ENCODE peak calls at places on chromosomes 3 and 15, in seven cellular contexts. X, D, B, M, V, I and H are unnamed samples.

GRCh38 chr3:128327606-128328031 is 139.1 kb downstream of the DNAJB8 start:
- DNase-seq in X (no peak), D (no peak), B (no peak), M (no peak), V (no peak), I (no peak), H (peak; percentile 7)

GRCh38 chr3:117619805-117620204 is 910.2 kb downstream of the TUSC7 start:
- DNase-seq in X (no peak), D (no peak), B (no peak), M (no peak), V (no peak), I (no peak), H (no peak)

GRCh38 chr3:128328546-128329458 is 137.9 kb downstream of the DNAJB8 start:
- DNase-seq in X (no peak), D (no peak), B (no peak), M (no peak), V (no peak), I (no peak), H (no peak)

GRCh38 chr3:134460965-134461364 is 24.8 kb downstream of the ANAPC13 start:
- DNase-seq in X (no peak), D (no peak), B (no peak), M (no peak), V (peak; percentile 98), I (no peak), H (no peak)

GRCh38 chr3:61627768-61628185 is 66.4 kb downstream of the PTPRG start:
- DNase-seq in X (peak; percentile 14), D (no peak), B (no peak), M (peak; percentile 29), V (peak; percentile 93), I (no peak), H (peak; percentile 80)

GRCh38 chr3:51940648-51941421 is 869 bp downstream of the RRP9 start:
- DNase-seq in X (no peak), D (no peak), B (no peak), M (no peak), V (no peak), I (peak; percentile 22), H (no peak)

GRCh38 chr3:194711913-194712312 is 26.2 kb downstream of the FAM43A start:
- DNase-seq in X (peak; percentile 9), D (no peak), B (peak; percentile 43), M (peak; percentile 70), V (peak; percentile 91), I (peak; percentile 28), H (no peak)

GRCh38 chr3:197151562-197151961 is 121.9 kb upstream of the MELTF start:
- DNase-seq in X (peak; percentile 37), D (peak; percentile 47), B (no peak), M (peak; percentile 49), V (peak; percentile 78), I (peak; percentile 70), H (peak; percentile 73)

GRCh38 chr3:57559526-57559925 is 3.5 kb downstream of the PDE12 start:
- DNase-seq in X (no peak), D (no peak), B (no peak), M (no peak), V (peak; percentile 52), I (no peak), H (no peak)

GRCh38 chr3:119292666-119293065 is 1.5 kb upstream of the ARHGAP31 start:
- DNase-seq in X (no peak), D (no peak), B (no peak), M (no peak), V (no peak), I (no peak), H (no peak)

GRCh38 chr15:52653451-52653964 is 25.7 kb downstream of the ATOSA start:
- DNase-seq in X (no peak), D (no peak), B (no peak), M (no peak), V (peak; percentile 85), I (no peak), H (no peak)

GRCh38 chr3:29514170-29514569 is 233.3 kb downstream of the RBMS3 start:
- DNase-seq in X (no peak), D (no peak), B (no peak), M (no peak), V (no peak), I (no peak), H (no peak)

GRCh38 chr3:119643094-119643493 is 17.3 kb downstream of the POPDC2 start:
- DNase-seq in X (no peak), D (no peak), B (no peak), M (no peak), V (peak; percentile 71), I (no peak), H (no peak)

GRCh38 chr3:146067048-146067447 is 93.9 kb downstream of the PLOD2 start:
- DNase-seq in X (no peak), D (no peak), B (no peak), M (no peak), V (peak; percentile 90), I (no peak), H (no peak)

GRCh38 chr15:93321881-93322282 is 232.9 kb upstream of the RGMA start:
- DNase-seq in X (peak; percentile 31), D (no peak), B (no peak), M (no peak), V (no peak), I (peak; percentile 55), H (no peak)

GRCh38 chr3:119403201-119403600 is 60.2 kb downstream of the TMEM39A start:
- DNase-seq in X (no peak), D (no peak), B (no peak), M (no peak), V (peak; percentile 46), I (no peak), H (no peak)

GRCh38 chr15:32732574-32733157 is 14.9 kb downstream of the GREM1 start:
- DNase-seq in X (no peak), D (no peak), B (no peak), M (no peak), V (no peak), I (no peak), H (no peak)

GRCh38 chr15:52464478-52464877 is 64.2 kb downstream of the MYO5A start:
- DNase-seq in X (no peak), D (no peak), B (no peak), M (no peak), V (no peak), I (no peak), H (no peak)

GRCh38 chr3:140903196-140903595 is 38.4 kb upstream of the SLC25A36 start:
- DNase-seq in X (no peak), D (no peak), B (no peak), M (no peak), V (peak; percentile 24), I (no peak), H (no peak)

GRCh38 chr3:30632065-30632464 is 25.7 kb downstream of the TGFBR2 start:
- DNase-seq in X (no peak), D (no peak), B (no peak), M (no peak), V (no peak), I (no peak), H (no peak)

DNA sequence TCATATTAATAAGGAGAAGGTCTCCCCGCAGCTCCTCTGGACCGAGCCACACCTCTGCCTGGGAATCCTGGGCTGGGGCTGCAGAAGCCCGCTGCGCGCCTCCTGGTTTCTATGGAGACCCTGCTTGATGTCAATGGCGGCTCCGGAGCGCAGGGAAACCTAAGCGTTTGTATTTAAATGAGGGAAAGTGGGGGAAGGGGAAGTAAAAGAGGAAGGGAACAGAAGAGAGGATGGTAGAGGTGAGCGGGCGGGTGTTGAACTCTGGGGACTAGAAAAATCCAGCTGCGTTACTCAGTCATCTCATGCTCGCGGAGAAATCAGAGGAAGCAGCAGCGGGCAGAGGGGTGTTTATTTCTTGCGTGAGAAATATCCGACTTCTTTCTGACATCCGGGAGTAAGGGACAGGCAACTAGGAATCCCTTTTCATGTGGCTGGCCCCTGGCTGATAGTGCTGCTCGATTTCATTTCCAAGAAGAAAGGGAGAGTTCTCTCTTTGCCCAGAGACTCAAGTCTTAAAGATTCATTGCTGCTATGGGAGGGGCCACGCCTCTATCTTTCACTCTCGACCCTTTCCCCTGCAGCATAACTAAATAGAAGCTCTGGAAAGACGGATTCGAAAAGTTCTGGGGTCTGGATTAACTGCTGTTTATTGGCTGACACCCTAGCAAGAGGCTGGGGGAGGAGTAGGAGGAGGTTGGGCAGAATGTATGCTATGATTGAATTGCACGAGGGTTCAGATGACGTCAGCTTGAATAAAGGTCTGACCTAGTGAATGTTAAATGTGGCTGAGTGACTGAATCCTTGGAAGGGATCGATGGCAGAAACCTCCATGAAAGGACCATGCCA is 110.5 kb upstream of the GAP43 start:
- DNase-seq in X (peak; percentile 58), D (no peak), B (no peak), M (no peak), V (peak; percentile 38), I (peak; percentile 29), H (peak; percentile 33)
- TF ChIP-seq POLR2A in X (no peak), D (no peak), B (no peak), M (no peak), V (no peak), I (no peak), H (no peak)

DNA sequence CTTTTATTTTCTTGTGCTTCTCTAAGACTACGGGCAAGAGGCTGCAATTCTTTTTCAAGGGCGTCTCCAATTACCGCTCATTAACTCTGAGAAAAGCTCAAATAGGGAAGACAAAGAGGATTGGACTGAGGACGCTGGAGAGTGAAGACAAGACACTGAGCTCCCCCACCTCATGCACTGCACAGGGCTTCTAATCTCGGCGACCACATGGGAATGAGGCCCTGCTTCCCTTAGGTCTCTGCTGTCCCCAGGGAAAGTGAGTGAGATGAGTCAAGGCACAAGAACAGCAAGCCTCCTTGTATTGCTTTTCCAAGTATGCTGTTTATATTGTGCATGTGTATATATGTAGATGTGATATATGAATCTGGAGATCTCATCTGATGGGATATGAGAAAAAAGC is 392.2 kb upstream of the CFAP20DC start:
- DNase-seq in X (no peak), D (no peak), B (no peak), M (no peak), V (no peak), I (no peak), H (no peak)
- H3K27me3 ChIP-seq in X (no peaks in the 10 kb centered on the region), D (no peaks in the 10 kb centered on the region), B (peaks cover 62% of the 10 kb centered on the region), M (no peaks in the 10 kb centered on the region), V (peaks cover 1% of the 10 kb centered on the region), I (no peaks in the 10 kb centered on the region), H (no peaks in the 10 kb centered on the region)

GRCh38 chr15:39581501-39582285 is 814 bp downstream of the THBS1 start:
- DNase-seq in X (peak; percentile 78), D (peak; percentile 68), B (no peak), M (no peak), V (peak; percentile 65), I (peak; percentile 73), H (no peak)

GRCh38 chr15:39580630-39581500 is at the start of gene THBS1:
- DNase-seq in X (peak; percentile 76), D (peak; percentile 97), B (no peak), M (peak; percentile 73), V (peak; percentile 95), I (peak; percentile 76), H (peak; percentile 81)

GRCh38 chr15:39579487-39580116 is 1.3 kb upstream of the THBS1 start:
- DNase-seq in X (peak; percentile 50), D (peak; percentile 67), B (peak; percentile 67), M (peak; percentile 62), V (peak; percentile 98), I (peak; percentile 74), H (peak; percentile 75)

GRCh38 chr15:39580117-39580629 is 706 bp upstream of the THBS1 start:
- DNase-seq in X (peak; percentile 95), D (peak; percentile 96), B (peak; percentile 63), M (peak; percentile 82), V (peak; percentile 98), I (peak; percentile 92), H (peak; percentile 93)

GRCh38 chr15:39578851-39579486 is 1.9 kb upstream of the THBS1 start:
- DNase-seq in X (no peak), D (no peak), B (no peak), M (no peak), V (peak; percentile 52), I (no peak), H (peak; percentile 7)
- TF ChIP-seq POLR2A in X (no peak), D (no peak), B (no peak), M (no peak), V (no peak), I (no peak), H (no peak)

GRCh38 chr3:138438896-138439295 is 4.5 kb downstream of the ESYT3 start:
- DNase-seq in X (no peak), D (no peak), B (no peak), M (no peak), V (no peak), I (peak; percentile 31), H (no peak)
- H3K27me3 ChIP-seq in X (no peaks in the 10 kb centered on the region), D (no peaks in the 10 kb centered on the region), B (no peaks in the 10 kb centered on the region), M (peaks cover 9% of the 10 kb centered on the region), V (peaks cover 47% of the 10 kb centered on the region), I (peaks cover 6% of the 10 kb centered on the region), H (peaks cover 26% of the 10 kb centered on the region)